ENCODE peak calls at places on chromosomes 3 and 15, in nine cellular contexts. W is HFFc6, N is GM12892, V is Panc1, L is EH, J is AG09319, B is sciatic nerve, Y is T follicular helper cell, A is NCI-H2081 treated with DMSO at 0.1 percent for 48 hours. S is an unnamed sample.

GRCh38 chr3:158264894-158265293 is 155.0 kb downstream of the RSRC1 start:
- DNase-seq in J (no peak), A (no peak), N (no peak), B (no peak), V (no peak), W (no peak), L (no peak), Y (no peak), S (no peak)

GRCh38 chr3:42376397-42376798 is 34.0 kb downstream of the LYZL4 start:
- DNase-seq in L (peak; percentile 61), Y (no peak), V (no peak), J (peak; percentile 25), N (no peak), W (peak; percentile 54), B (peak; percentile 68), A (no peak), S (peak; percentile 38)

GRCh38 chr15:40501487-40501886 is 30.7 kb downstream of the CHST14 start:
- DNase-seq in Y (no peak), W (no peak), L (no peak), V (no peak), B (no peak), N (no peak), J (no peak), A (no peak), S (no peak)

GRCh38 chr3:157958471-157958870 is 147.7 kb downstream of the SHOX2 start:
- DNase-seq in Y (no peak), N (no peak), J (no peak), V (no peak), B (no peak), W (no peak), L (no peak), A (no peak), S (no peak)

GRCh38 chr3:38454179-38454883 is 641 bp downstream of the ACVR2B start:
- DNase-seq in V (no peak), W (no peak), B (no peak), J (no peak), A (no peak), Y (no peak), N (peak; percentile 52), L (peak; percentile 38), S (no peak)

GRCh38 chr3:98964784-98965183 is 63.3 kb upstream of the DCBLD2 start:
- DNase-seq in W (no peak), L (no peak), A (no peak), Y (no peak), N (no peak), J (no peak), V (no peak), B (no peak), S (no peak)

GRCh38 chr3:195900426-195901355 is 7.7 kb downstream of the TNK2 start:
- DNase-seq in Y (no peak), B (peak; percentile 83), A (no peak), J (no peak), N (no peak), W (peak; percentile 20), L (peak; percentile 84), V (no peak), S (no peak)

GRCh38 chr3:196055683-196056270 is 26.1 kb downstream of the TFRC start:
- DNase-seq in A (no peak), W (no peak), B (no peak), J (no peak), V (no peak), Y (no peak), N (no peak), L (peak; percentile 11), S (no peak)

GRCh38 chr3:58299839-58300516 is 6.1 kb upstream of the RPP14 start:
- DNase-seq in N (no peak), B (no peak), W (peak; percentile 33), V (no peak), A (no peak), Y (no peak), J (peak; percentile 32), L (peak; percentile 52), S (peak; percentile 21)

GRCh38 chr3:44359146-44359751 is 20.7 kb downstream of the TCAIM start:
- DNase-seq in W (no peak), J (no peak), Y (no peak), V (no peak), A (no peak), L (peak; percentile 25), N (no peak), B (no peak), S (no peak)

GRCh38 chr3:24493951-24494615 is 567 bp downstream of the THRB start:
- DNase-seq in N (peak; percentile 13), J (no peak), Y (no peak), B (peak; percentile 75), V (no peak), A (no peak), W (no peak), L (peak; percentile 6), S (no peak)

S was measured in AG09309.